ENCODE peak calls at places on chromosomes 1 and 21, in seven cellular contexts. One of them, this sample, is unnamed.

GRCh38 chr1:23163395-23163794 is 5.3 kb downstream of the LUZP1 start:
- DNase-seq in GM06990: no peak
- DNase-seq in stimulated activated CD8-positive, alpha-beta memory T cell treated with anti-CD3 and anti-CD28 coated beads, Interleukin-7, amount 100 ng/mL, for 1 hour: no peak
- DNase-seq in skeletal muscle cell: no peak
- DNase-seq in tibial nerve: no peak
- DNase-seq in iris pigment epithelial cell: peak
- DNase-seq in NCI-H1694 treated with DMSO at 0.1 percent for 48 hours: no peak
- DNase-seq in this sample: no peak

GRCh38 chr1:26827663-26828062 is 1.2 kb downstream of the ZDHHC18 start:
- DNase-seq in skeletal muscle cell: no peak
- DNase-seq in iris pigment epithelial cell: no peak
- DNase-seq in tibial nerve: no peak
- DNase-seq in NCI-H1694 treated with DMSO at 0.1 percent for 48 hours: no peak
- DNase-seq in stimulated activated CD8-positive, alpha-beta memory T cell treated with anti-CD3 and anti-CD28 coated beads, Interleukin-7, amount 100 ng/mL, for 1 hour: no peak
- DNase-seq in GM06990: no peak
- DNase-seq in this sample: no peak

GRCh38 chr1:24870551-24871195 is 59.4 kb downstream of the RUNX3 start:
- DNase-seq in skeletal muscle cell: no peak
- DNase-seq in tibial nerve: no peak
- DNase-seq in stimulated activated CD8-positive, alpha-beta memory T cell treated with anti-CD3 and anti-CD28 coated beads, Interleukin-7, amount 100 ng/mL, for 1 hour: no peak
- DNase-seq in GM06990: no peak
- DNase-seq in iris pigment epithelial cell: no peak
- DNase-seq in NCI-H1694 treated with DMSO at 0.1 percent for 48 hours: no peak
- DNase-seq in this sample: no peak

GRCh38 chr1:81304187-81304586 is 496.5 kb upstream of the ADGRL2 start:
- DNase-seq in NCI-H1694 treated with DMSO at 0.1 percent for 48 hours: no peak
- DNase-seq in iris pigment epithelial cell: peak
- DNase-seq in stimulated activated CD8-positive, alpha-beta memory T cell treated with anti-CD3 and anti-CD28 coated beads, Interleukin-7, amount 100 ng/mL, for 1 hour: no peak
- DNase-seq in tibial nerve: no peak
- DNase-seq in GM06990: no peak
- DNase-seq in skeletal muscle cell: peak
- DNase-seq in this sample: no peak

GRCh38 chr21:44670642-44671432 is 4.1 kb upstream of the KRTAP12-2 start:
- DNase-seq in tibial nerve: no peak
- DNase-seq in GM06990: no peak
- DNase-seq in NCI-H1694 treated with DMSO at 0.1 percent for 48 hours: no peak
- DNase-seq in stimulated activated CD8-positive, alpha-beta memory T cell treated with anti-CD3 and anti-CD28 coated beads, Interleukin-7, amount 100 ng/mL, for 1 hour: no peak
- DNase-seq in skeletal muscle cell: no peak
- DNase-seq in iris pigment epithelial cell: no peak
- DNase-seq in this sample: no peak

GRCh38 chr1:32893198-32894018 is 7.1 kb downstream of the HPCA start:
- DNase-seq in GM06990: no peak
- DNase-seq in tibial nerve: no peak
- DNase-seq in iris pigment epithelial cell: peak
- DNase-seq in skeletal muscle cell: no peak
- DNase-seq in NCI-H1694 treated with DMSO at 0.1 percent for 48 hours: peak
- DNase-seq in stimulated activated CD8-positive, alpha-beta memory T cell treated with anti-CD3 and anti-CD28 coated beads, Interleukin-7, amount 100 ng/mL, for 1 hour: no peak
- DNase-seq in this sample: no peak

GRCh38 chr1:218476385-218476784 is 131.2 kb downstream of the TGFB2 start:
- DNase-seq in iris pigment epithelial cell: peak
- DNase-seq in NCI-H1694 treated with DMSO at 0.1 percent for 48 hours: no peak
- DNase-seq in stimulated activated CD8-positive, alpha-beta memory T cell treated with anti-CD3 and anti-CD28 coated beads, Interleukin-7, amount 100 ng/mL, for 1 hour: no peak
- DNase-seq in tibial nerve: no peak
- DNase-seq in skeletal muscle cell: peak
- DNase-seq in GM06990: no peak
- DNase-seq in this sample: no peak

GRCh38 chr1:119987689-119988088 is 81.8 kb downstream of the NOTCH2 start:
- DNase-seq in GM06990: no peak
- DNase-seq in NCI-H1694 treated with DMSO at 0.1 percent for 48 hours: no peak
- DNase-seq in iris pigment epithelial cell: no peak
- DNase-seq in stimulated activated CD8-positive, alpha-beta memory T cell treated with anti-CD3 and anti-CD28 coated beads, Interleukin-7, amount 100 ng/mL, for 1 hour: no peak
- DNase-seq in tibial nerve: no peak
- DNase-seq in skeletal muscle cell: no peak
- DNase-seq in this sample: no peak